ENCODE peak calls at places on chromosomes 2 and 18, in seven cellular contexts. F is GM23248, H is fibroblast of lung, D is IMR-90, R is hepatocyte, J is endothelial cell of umbilical vein, V is OCI-LY7. B is an unnamed sample.

GRCh38 chr2:240986787-240987411 is 11.5 kb upstream of the SNED1 start:
- DNase-seq in F (peak), H (peak), D (peak), R (peak), J (peak), V (no peak), B (no peak)

GRCh38 chr2:115036818-115037217 is 594.4 kb downstream of the DPP10 start:
- DNase-seq in F (no peak), H (no peak), D (no peak), R (no peak), J (no peak), V (no peak), B (no peak)

GRCh38 chr2:159124441-159124911 is 156.0 kb downstream of the TANC1 start:
- DNase-seq in F (peak), H (peak), D (peak), R (peak), J (peak), V (peak), B (no peak)

GRCh38 chr18:73006331-73006730 is 138.5 kb upstream of the NETO1 start:
- DNase-seq in F (no peak), H (no peak), D (no peak), R (no peak), J (no peak), V (no peak), B (no peak)

GRCh38 chr2:170554278-170554955 is 160.7 kb upstream of the SP5 start:
- DNase-seq in F (peak), H (peak), D (no peak), R (no peak), J (peak), V (no peak), B (no peak)

GRCh38 chr2:73187549-73187948 is 14.8 kb upstream of the NOTO start:
- DNase-seq in F (no peak), H (no peak), D (no peak), R (no peak), J (no peak), V (no peak), B (no peak)

GRCh38 chr2:191038241-191038725 is 24.3 kb upstream of the STAT1 start:
- DNase-seq in F (peak), H (peak), D (peak), R (no peak), J (peak), V (no peak), B (no peak)

GRCh38 chr2:156680266-156680665 is 244.1 kb downstream of the GPD2 start:
- DNase-seq in F (no peak), H (no peak), D (no peak), R (no peak), J (no peak), V (no peak), B (no peak)

GRCh38 chr18:33578371-33579146 is 540 bp downstream of the ASXL3 start:
- DNase-seq in F (peak), H (no peak), D (no peak), R (peak), J (no peak), V (peak), B (no peak)

GRCh38 chr18:70047931-70048603 is 100.4 kb upstream of the CD226 start:
- DNase-seq in F (peak), H (peak), D (peak), R (no peak), J (peak), V (no peak), B (no peak)

GRCh38 chr2:234970467-234970866 is 18.6 kb downstream of the SH3BP4 start:
- DNase-seq in F (peak), H (no peak), D (peak), R (no peak), J (peak), V (no peak), B (no peak)

GRCh38 chr18:22846088-22846683 is 86.9 kb upstream of the RBBP8 start:
- DNase-seq in F (peak), H (peak), D (peak), R (peak), J (peak), V (peak), B (peak)

GRCh38 chr18:40577255-40577654 is 1377.8 kb upstream of the PIK3C3 start:
- DNase-seq in F (no peak), H (no peak), D (peak), R (no peak), J (no peak), V (no peak), B (no peak)

GRCh38 chr2:196284901-196285589 is 113.7 kb upstream of the STK17B start:
- DNase-seq in F (peak), H (no peak), D (no peak), R (no peak), J (peak), V (no peak), B (peak)

GRCh38 chr2:188668017-188668663 is 306.0 kb upstream of the COL3A1 start:
- DNase-seq in F (peak), H (peak), D (peak), R (peak), J (peak), V (no peak), B (no peak)

GRCh38 chr2:24871852-24872323 is 48.1 kb downstream of the ADCY3 start:
- DNase-seq in F (no peak), H (peak), D (peak), R (no peak), J (no peak), V (no peak), B (no peak)

GRCh38 chr2:101125374-101125773 is 25.8 kb downstream of the TBC1D8 start:
- DNase-seq in F (peak), H (peak), D (no peak), R (no peak), J (no peak), V (no peak), B (no peak)

GRCh38 chr18:47036298-47036874 is 965 bp upstream of the ELOA2 start:
- DNase-seq in F (peak), H (peak), D (peak), R (peak), J (peak), V (peak), B (peak)

GRCh38 chr18:43571078-43571689 is 293.9 kb upstream of the SYT4 start:
- DNase-seq in F (peak), H (peak), D (peak), R (peak), J (peak), V (peak), B (peak)

GRCh38 chr2:161370981-161371380 is 45.1 kb upstream of the TBR1 start:
- DNase-seq in F (no peak), H (no peak), D (no peak), R (no peak), J (no peak), V (no peak), B (no peak)

GRCh38 chr2:144288428-144288827 is 231.5 kb downstream of the ZEB2 start:
- DNase-seq in F (no peak), H (peak), D (peak), R (no peak), J (no peak), V (no peak), B (no peak)

GRCh38 chr2:140275427-140275826 is 1495.2 kb upstream of the NXPH2 start:
- DNase-seq in F (no peak), H (no peak), D (no peak), R (no peak), J (no peak), V (no peak), B (no peak)

GRCh38 chr2:19911799-19912509 is 10.2 kb upstream of the TTC32 start:
- DNase-seq in F (peak), H (peak), D (peak), R (no peak), J (no peak), V (no peak), B (no peak)

GRCh38 chr2:128408349-128409305 is 90.0 kb upstream of the HS6ST1 start:
- DNase-seq in F (peak), H (peak), D (peak), R (no peak), J (peak), V (no peak), B (no peak)

GRCh38 chr2:233273120-233273519 is 21.6 kb downstream of the ATG16L1 start:
- DNase-seq in F (no peak), H (no peak), D (no peak), R (no peak), J (no peak), V (no peak), B (no peak)

GRCh38 chr2:15560404-15560987 is 638 bp downstream of the NBAS start:
- DNase-seq in F (peak), H (peak), D (peak), R (peak), J (peak), V (peak), B (peak)

GRCh38 chr2:5742126-5742525 is 49.9 kb downstream of the SOX11 start:
- DNase-seq in F (no peak), H (no peak), D (no peak), R (no peak), J (no peak), V (no peak), B (no peak)

GRCh38 chr2:187117483-187117882 is 268.5 kb upstream of the ZSWIM2 start:
- DNase-seq in F (peak), H (no peak), D (no peak), R (no peak), J (no peak), V (no peak), B (no peak)

GRCh38 chr2:109032229-109032800 is 43.3 kb upstream of the EDAR start:
- DNase-seq in F (no peak), H (no peak), D (no peak), R (no peak), J (no peak), V (no peak), B (no peak)
- H3K4me3 ChIP-seq in F (peak), H (peak), D (no peak), R (peak), J (peak), V (no peak), B (no peak)

DNA sequence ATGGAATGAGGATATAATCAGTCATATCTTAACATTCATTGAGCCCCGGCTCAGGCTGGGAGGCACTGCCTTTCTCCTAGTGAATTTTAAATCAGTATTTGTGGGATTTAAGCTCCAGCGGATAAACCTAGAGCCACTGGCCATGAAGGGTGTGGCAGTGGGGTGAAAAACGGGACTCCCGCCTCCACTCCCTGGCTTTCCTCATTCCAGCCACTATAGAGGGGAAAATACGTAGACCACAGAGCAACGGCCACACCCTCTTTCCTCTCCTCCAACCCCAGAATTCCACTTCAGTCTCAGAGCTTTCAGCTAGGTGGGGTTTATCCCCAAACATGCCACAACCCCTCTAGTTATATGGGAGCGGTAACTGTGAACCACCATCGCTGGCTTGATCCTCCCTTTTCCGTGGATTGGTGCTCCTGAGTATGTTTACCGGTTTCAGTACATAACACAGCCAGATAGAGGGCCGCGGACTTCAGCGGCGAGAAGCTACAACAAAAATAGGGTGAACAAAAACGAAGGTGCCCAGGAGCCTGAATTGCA is 70.6 kb upstream of the ITGB6 start:
- DNase-seq in F (peak), H (no peak), D (no peak), R (peak), J (peak), V (no peak), B (no peak)
- H3K4me2 ChIP-seq in F (peak), H (peak), D (peak), R (peak), J (peak), V (no peak), B (no peak)

GRCh38 chr2:11962707-11963358 is 216.4 kb downstream of the LPIN1 start:
- DNase-seq in F (no peak), H (no peak), D (no peak), R (peak), J (no peak), V (no peak), B (no peak)

GRCh38 chr2:11963966-11964365 is 217.5 kb downstream of the LPIN1 start:
- DNase-seq in F (no peak), H (no peak), D (no peak), R (no peak), J (no peak), V (no peak), B (no peak)

GRCh38 chr2:11969774-11970173 is 223.3 kb downstream of the LPIN1 start:
- DNase-seq in F (no peak), H (no peak), D (no peak), R (no peak), J (no peak), V (no peak), B (no peak)

GRCh38 chr2:11967946-11968465 is 221.6 kb downstream of the LPIN1 start:
- DNase-seq in F (peak), H (peak), D (peak), R (peak), J (no peak), V (no peak), B (no peak)
- H2AFZ ChIP-seq in F (no peak), H (no peak), D (no peak), R (no peak), J (no peak), V (peak), B (no peak)

DNA sequence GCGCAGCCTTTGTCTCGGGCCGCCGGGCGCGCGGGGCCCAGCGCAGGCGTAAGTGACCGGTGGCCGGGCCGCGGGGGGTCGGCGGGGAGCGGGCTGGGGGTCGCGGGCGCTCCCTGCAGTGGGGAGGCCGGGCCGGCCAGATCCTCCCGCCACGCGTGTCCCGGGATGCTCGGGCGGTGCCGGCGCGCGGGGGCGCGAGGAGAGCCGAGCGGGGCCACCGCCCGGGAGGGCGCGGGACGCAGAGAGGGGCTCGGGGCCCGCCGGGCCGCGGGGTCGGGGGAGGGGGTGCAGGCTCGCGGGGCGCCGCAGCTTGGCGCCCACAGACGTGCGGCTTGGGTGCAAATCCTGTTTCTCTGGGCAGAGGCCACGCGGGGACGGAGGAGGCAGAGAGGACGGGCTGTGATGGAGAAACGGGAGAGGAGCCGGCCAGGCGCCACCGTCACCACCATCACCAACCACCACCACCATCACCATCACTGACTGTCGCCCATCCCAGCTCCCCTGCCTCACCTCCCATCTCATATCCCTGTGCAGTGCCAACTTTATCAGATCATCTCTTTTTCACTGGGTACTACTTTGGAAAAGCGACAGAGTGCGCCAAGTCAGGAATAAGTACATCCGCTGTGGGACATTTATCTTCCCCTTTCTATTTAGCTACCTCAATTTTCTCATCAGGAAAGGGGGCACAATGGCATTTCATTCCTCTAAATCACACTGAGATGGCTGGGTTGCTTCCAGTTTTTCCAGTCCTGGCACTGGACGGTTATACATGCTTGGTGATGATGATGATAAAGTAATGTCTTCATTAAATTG is 97.2 kb upstream of the GPR45 start:
- DNase-seq in F (peak), H (no peak), D (no peak), R (no peak), J (no peak), V (no peak), B (no peak)
- H3K4me3 ChIP-seq in F (peak), H (peak), D (peak), R (peak), J (no peak), V (no peak), B (no peak)

DNA sequence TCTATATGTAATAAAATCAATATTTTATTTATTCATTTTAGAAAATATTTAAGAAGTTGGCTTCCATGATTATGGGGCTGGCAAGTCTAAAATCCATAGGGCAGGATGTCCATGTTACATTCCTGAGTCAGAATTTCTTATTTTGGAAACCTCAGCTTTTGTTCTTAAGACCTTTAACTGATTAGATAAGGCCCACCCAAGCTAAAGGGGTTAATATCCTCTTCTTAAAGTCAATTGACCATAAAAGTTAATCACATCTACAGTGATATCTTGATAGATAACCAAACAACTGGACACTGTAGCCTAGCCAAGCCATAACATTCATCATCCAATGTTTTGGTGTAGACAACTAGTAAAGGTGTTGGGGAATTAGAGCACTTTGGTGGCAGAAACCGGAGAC is 1035.4 kb upstream of the ZEB2 start:
- DNase-seq in F (no peak), H (no peak), D (no peak), R (no peak), J (no peak), V (no peak), B (no peak)
- H3K4me2 ChIP-seq in F (no peak), H (no peak), D (no peak), R (no peak), J (no peak), V (no peak), B (no peak)

GRCh38 chr18:21298351-21298750 is 56.3 kb downstream of the GREB1L start:
- DNase-seq in F (peak), H (no peak), D (no peak), R (no peak), J (no peak), V (no peak), B (no peak)

GRCh38 chr18:21303445-21303844 is 61.4 kb downstream of the GREB1L start:
- DNase-seq in F (no peak), H (no peak), D (no peak), R (no peak), J (no peak), V (no peak), B (no peak)

GRCh38 chr18:21303913-21304312 is 61.9 kb downstream of the GREB1L start:
- DNase-seq in F (peak), H (no peak), D (no peak), R (no peak), J (no peak), V (no peak), B (no peak)

GRCh38 chr18:21300035-21300434 is 58.0 kb downstream of the GREB1L start:
- DNase-seq in F (no peak), H (no peak), D (no peak), R (no peak), J (no peak), V (no peak), B (no peak)

GRCh38 chr18:21300616-21301200 is 58.7 kb downstream of the GREB1L start:
- DNase-seq in F (peak), H (no peak), D (no peak), R (no peak), J (peak), V (no peak), B (no peak)
- H2AFZ ChIP-seq in F (no peak), H (no peak), D (no peak), R (no peak), J (no peak), V (no peak), B (no peak)

GRCh38 chr2:107430006-107430405 is 396.7 kb upstream of the RGPD4 start:
- DNase-seq in F (no peak), H (no peak), D (no peak), R (no peak), J (no peak), V (no peak), B (peak)
- H3K4me3 ChIP-seq in F (no peak), H (no peak), D (no peak), R (no peak), J (no peak), V (no peak), B (peak)

GRCh38 chr2:31381601-31382000 is 32.9 kb downstream of the XDH start:
- DNase-seq in F (no peak), H (no peak), D (no peak), R (no peak), J (no peak), V (no peak), B (no peak)
- H3K4me2 ChIP-seq in F (no peak), H (no peak), D (no peak), R (no peak), J (no peak), V (no peak), B (no peak)

GRCh38 chr18:48949606-48950535 is 894 bp downstream of the SMAD7 start:
- DNase-seq in F (peak), H (peak), D (peak), R (peak), J (peak), V (peak), B (peak)
- H2AFZ ChIP-seq in F (no peak), H (peak), D (peak), R (no peak), J (peak), V (no peak), B (no peak)

DNA sequence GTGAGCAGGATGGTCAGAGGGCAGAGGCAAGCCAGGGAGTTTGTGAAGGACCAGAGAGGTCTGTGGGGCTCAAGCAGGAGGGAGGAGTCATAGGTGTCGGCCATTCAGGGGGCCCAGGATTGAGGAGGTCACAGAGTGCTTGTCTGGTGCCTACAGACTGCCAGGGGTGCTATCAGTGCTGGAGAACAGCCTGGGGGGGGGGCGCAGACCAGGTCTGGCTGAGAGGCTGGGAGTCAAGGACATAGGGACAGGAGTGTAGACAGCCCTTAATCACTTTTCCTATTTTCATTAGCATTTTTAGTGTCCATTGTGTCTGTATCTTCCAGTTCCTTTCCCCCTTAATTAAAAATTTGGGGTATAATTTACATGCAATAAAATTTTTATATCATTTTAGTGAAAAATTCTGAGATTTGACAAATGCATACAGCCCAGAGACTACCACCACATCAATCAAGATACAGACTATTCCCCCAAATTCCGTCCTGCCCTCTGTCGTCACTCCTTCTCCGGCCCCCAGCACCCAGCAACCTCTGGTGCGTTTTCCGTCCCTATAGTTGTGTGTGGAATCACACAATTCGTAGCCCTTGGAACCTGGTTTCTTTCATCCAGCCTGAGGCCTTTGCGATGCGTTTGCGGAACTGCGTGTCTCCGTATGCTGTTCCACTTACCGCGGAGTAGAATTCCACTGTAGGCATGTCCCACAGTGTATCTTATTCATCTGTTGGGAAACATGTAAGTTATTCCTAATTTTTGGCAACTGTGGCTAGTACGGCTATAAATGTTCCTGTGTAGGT is 6.2 kb downstream of the ZAP70 start:
- DNase-seq in F (no peak), H (no peak), D (no peak), R (no peak), J (no peak), V (no peak), B (no peak)
- H3K4me3 ChIP-seq in F (no peak), H (no peak), D (no peak), R (no peak), J (no peak), V (peak), B (no peak)

B was measured in Karpas-422.